ENCODE peak calls at places on chromosomes 3 and 15, in ten cellular contexts. M is body of pancreas, T is uterus, H is A549, G is gastrocnemius medialis, D is Peyer's patch, W is suprapubic skin, Z is esophagus squamous epithelium, I is HepG2, J is transverse colon. F is an unnamed sample.

GRCh38 chr15:42094512-42094963 is at the start of gene PLA2G4D:
- DNase-seq in I (no peak), W (no peak), M (no peak), J (no peak), H (no peak), T (no peak), Z (no peak), D (no peak), G (no peak), F (no peak)

GRCh38 chr3:27758083-27758482 is 36.0 kb upstream of the EOMES start:
- DNase-seq in D (no peak), M (no peak), W (peak; percentile 71), Z (no peak), H (peak; percentile 48), I (no peak), G (peak; percentile 11), T (no peak), J (no peak), F (peak; percentile 66)

GRCh38 chr3:59771760-59772159 is 721.9 kb upstream of the CFAP20DC start:
- DNase-seq in M (no peak), D (no peak), Z (no peak), H (peak; percentile 1), J (no peak), G (no peak), I (peak; percentile 5), T (no peak), W (no peak), F (no peak)

GRCh38 chr3:67362686-67363085 is 291.7 kb downstream of the SUCLG2 start:
- DNase-seq in D (no peak), Z (no peak), G (no peak), I (peak; percentile 69), H (no peak), M (no peak), T (no peak), W (no peak), J (no peak), F (no peak)

GRCh38 chr3:151835751-151836550 is 22.0 kb downstream of the AADAC start:
- DNase-seq in Z (no peak), G (no peak), J (no peak), W (no peak), M (no peak), D (no peak), H (peak; percentile 14), T (no peak), I (no peak), F (no peak)

GRCh38 chr3:190597291-190597690 is 83.4 kb downstream of the IL1RAP start:
- DNase-seq in G (no peak), I (no peak), T (no peak), Z (no peak), D (no peak), M (no peak), W (no peak), H (no peak), J (no peak), F (no peak)

GRCh38 chr3:173826901-173827609 is 429.5 kb downstream of the NLGN1 start:
- DNase-seq in H (no peak), T (no peak), I (no peak), D (no peak), Z (no peak), M (no peak), G (no peak), W (no peak), J (no peak), F (no peak)

GRCh38 chr3:21665444-21665843 is 85.6 kb downstream of the ZNF385D start:
- DNase-seq in I (no peak), M (no peak), J (no peak), T (no peak), G (no peak), Z (no peak), W (no peak), H (no peak), D (no peak), F (no peak)

GRCh38 chr3:64214697-64215018 is 10.6 kb downstream of the PRICKLE2 start:
- DNase-seq in G (no peak), I (no peak), H (no peak), W (peak; percentile 82), M (no peak), Z (no peak), J (no peak), T (peak; percentile 70), D (no peak), F (no peak)

GRCh38 chr3:17195192-17195611 is 310.4 kb downstream of the PLCL2 start:
- DNase-seq in T (no peak), I (no peak), G (no peak), M (peak; percentile 43), H (no peak), D (no peak), W (no peak), J (peak; percentile 26), Z (no peak), F (no peak)

GRCh38 chr15:33742807-33743206 is 225.5 kb upstream of the CHRM5 start:
- DNase-seq in J (no peak), H (no peak), D (no peak), Z (no peak), G (no peak), I (no peak), M (no peak), W (no peak), T (no peak), F (no peak)

GRCh38 chr3:194579091-194579606 is 54.1 kb downstream of the TMEM44 start:
- DNase-seq in J (no peak), G (no peak), H (no peak), W (no peak), I (no peak), T (no peak), M (no peak), D (no peak), Z (no peak), F (peak; percentile 76)

GRCh38 chr3:24510030-24510648 is 15.5 kb upstream of the THRB start:
- DNase-seq in G (no peak), I (no peak), T (no peak), D (no peak), H (no peak), J (no peak), W (no peak), Z (no peak), M (no peak), F (no peak)

GRCh38 chr15:67917037-67917436 is 77.2 kb upstream of the RNU6-1 start:
- DNase-seq in D (no peak), J (no peak), G (peak; percentile 89), Z (no peak), T (peak; percentile 45), M (no peak), H (no peak), W (no peak), I (no peak), F (peak; percentile 13)

GRCh38 chr3:37646865-37647264 is 214.8 kb upstream of the CTDSPL start:
- DNase-seq in Z (no peak), T (no peak), H (no peak), W (no peak), G (no peak), J (no peak), M (no peak), D (no peak), I (no peak), F (no peak)

GRCh38 chr3:3641877-3642276 is 157.4 kb upstream of the LRRN1 start:
- DNase-seq in J (no peak), Z (no peak), I (no peak), H (no peak), D (no peak), W (no peak), M (no peak), T (no peak), G (no peak), F (no peak)

GRCh38 chr3:24628523-24629258 is 134.0 kb upstream of the THRB start:
- DNase-seq in T (no peak), I (no peak), D (no peak), M (no peak), W (no peak), Z (no peak), G (peak; percentile 27), H (no peak), J (no peak), F (no peak)

GRCh38 chr15:47415539-47415971 is 301.8 kb upstream of the SEMA6D start:
- DNase-seq in D (no peak), M (no peak), Z (no peak), W (no peak), I (peak; percentile 4), H (no peak), J (no peak), G (no peak), T (no peak), F (no peak)

GRCh38 chr3:120419797-120420196 is 31.0 kb downstream of the FSTL1 start:
- DNase-seq in J (no peak), W (no peak), M (no peak), H (no peak), I (no peak), D (no peak), Z (no peak), G (no peak), T (no peak), F (peak; percentile 76)

GRCh38 chr15:42079401-42079908 is 14.9 kb downstream of the PLA2G4D start:
- DNase-seq in M (no peak), W (no peak), G (no peak), H (no peak), D (no peak), J (no peak), Z (no peak), T (no peak), I (no peak), F (no peak)

GRCh38 chr15:78070049-78070698 is 7.3 kb downstream of the TBC1D2B start:
- DNase-seq in J (peak; percentile 56), D (no peak), I (no peak), M (no peak), H (no peak), T (no peak), W (peak; percentile 60), Z (no peak), G (no peak), F (no peak)
- TF ChIP-seq POLR2A in J (no peak), D (no peak), I (no peak), M (no peak), H (no peak), T (no peak), W (no peak), Z (no peak), G (no peak), F (no peak)

GRCh38 chr3:19960670-19961069 is 13.8 kb downstream of the RAB5A start:
- DNase-seq in T (no peak), M (no peak), Z (no peak), G (no peak), W (no peak), D (no peak), J (no peak), I (no peak), H (no peak), F (no peak)
- TF ChIP-seq POLR2A in T (no peak), M (no peak), Z (no peak), G (no peak), W (no peak), D (no peak), J (no peak), I (no peak), H (no peak), F (no peak)

GRCh38 chr15:72783563-72784232 is at the start of gene ADPGK:
- DNase-seq in I (peak; percentile 73), H (peak; percentile 95), Z (peak; percentile 62), J (peak; percentile 93), T (peak; percentile 92), G (peak; percentile 86), M (peak; percentile 93), W (peak; percentile 94), D (peak; percentile 95), F (peak; percentile 94)
- TF ChIP-seq POLR2A in I (peak; percentile 96), H (peak; percentile 92), Z (no peak), J (peak; percentile 90), T (peak; percentile 88), G (peak; percentile 84), M (peak; percentile 91), W (peak; percentile 89), D (peak; percentile 79), F (peak; percentile 86)

GRCh38 chr15:60372223-60372622 is 25.6 kb downstream of the ANXA2 start:
- DNase-seq in J (no peak), T (no peak), D (no peak), H (no peak), M (no peak), W (no peak), G (no peak), I (no peak), Z (no peak), F (no peak)
- TF ChIP-seq POLR2A in J (no peak), T (no peak), D (no peak), H (no peak), M (no peak), W (no peak), G (no peak), I (no peak), Z (no peak), F (no peak)

F was measured in adrenal gland.